ENCODE peak calls at places on chromosomes 1 and 21, in nine cellular contexts. C is left ventricle myocardium inferior, A is transverse colon, G is lower lobe of right lung, O is mucosa of descending colon, Y is fibroblast of pulmonary artery, T is BJ, V is small intestine, F is cardiac fibroblast. B is an unnamed sample.

GRCh38 chr1:66412689-66413088 is 121.3 kb upstream of the SGIP1 start:
- DNase-seq in Y (peak), O (no peak), T (no peak), V (no peak), C (no peak), A (no peak), F (no peak), G (no peak), B (no peak)

GRCh38 chr1:23590058-23590783 is 30.9 kb upstream of the ID3 start:
- DNase-seq in G (no peak), A (no peak), C (no peak), V (no peak), F (no peak), Y (no peak), T (no peak), O (no peak), B (no peak)

GRCh38 chr1:245330951-245331350 is 176.2 kb downstream of the KIF26B start:
- DNase-seq in O (no peak), C (no peak), V (no peak), T (no peak), G (no peak), F (no peak), A (no peak), Y (no peak), B (no peak)

GRCh38 chr1:58460469-58460868 is 86.1 kb downstream of the OMA1 start:
- DNase-seq in C (no peak), A (no peak), G (no peak), F (peak), O (no peak), T (no peak), V (no peak), Y (peak), B (no peak)

GRCh38 chr1:156476501-156477298 is 23.9 kb downstream of the MEF2D start:
- DNase-seq in C (no peak), Y (peak), F (peak), G (no peak), O (no peak), A (no peak), V (no peak), T (no peak), B (peak)

GRCh38 chr1:232221790-232222499 is 408.0 kb downstream of the SIPA1L2 start:
- DNase-seq in Y (no peak), F (peak), A (no peak), G (no peak), O (no peak), V (no peak), C (no peak), T (no peak), B (no peak)

GRCh38 chr1:244751271-244751895 is 84.1 kb upstream of the COX20 start:
- DNase-seq in O (peak), T (no peak), G (no peak), A (no peak), V (no peak), C (no peak), Y (no peak), F (no peak), B (peak)

GRCh38 chr1:100353988-100354387 is 1.7 kb downstream of the CDC14A start:
- DNase-seq in Y (no peak), V (peak), C (no peak), A (no peak), G (no peak), F (peak), T (no peak), O (no peak), B (no peak)

GRCh38 chr1:32358435-32358834 is 3.9 kb downstream of the FAM229A start:
- DNase-seq in T (no peak), F (no peak), Y (no peak), O (no peak), C (no peak), A (no peak), V (peak), G (no peak), B (no peak)

GRCh38 chr1:49728377-49728776 is 295.4 kb downstream of the AGBL4 start:
- DNase-seq in F (peak), C (no peak), T (no peak), V (no peak), G (no peak), Y (no peak), A (no peak), O (no peak), B (no peak)

GRCh38 chr1:10665930-10666850 is 130.3 kb downstream of the CASZ1 start:
- DNase-seq in A (peak), V (no peak), C (peak), F (no peak), G (peak), Y (no peak), O (no peak), T (no peak), B (peak)

GRCh38 chr1:68758666-68759209 is 261.9 kb upstream of the DEPDC1 start:
- DNase-seq in O (no peak), A (no peak), C (no peak), T (no peak), Y (no peak), V (no peak), G (no peak), F (no peak), B (no peak)

GRCh38 chr1:227666286-227666685 is 68.8 kb downstream of the JMJD4 start:
- DNase-seq in Y (no peak), V (no peak), C (no peak), A (no peak), F (peak), T (no peak), G (no peak), O (no peak), B (no peak)

GRCh38 chr1:68230901-68231626 is 1.3 kb downstream of the WLS start:
- DNase-seq in T (no peak), G (peak), O (peak), Y (peak), A (peak), V (peak), F (peak), C (peak), B (peak)

GRCh38 chr1:34709547-34709946 is 45.3 kb upstream of the GJB5 start:
- DNase-seq in V (no peak), O (no peak), T (no peak), Y (peak), C (no peak), A (no peak), F (peak), G (no peak), B (no peak)

GRCh38 chr1:34590211-34590623 is 164.6 kb upstream of the GJB5 start:
- DNase-seq in F (no peak), G (no peak), Y (no peak), A (no peak), T (no peak), C (no peak), V (no peak), O (no peak), B (no peak)

GRCh38 chr1:197921235-197922069 is 4.3 kb downstream of the LHX9 start:
- DNase-seq in T (no peak), G (peak), V (peak), A (peak), F (no peak), Y (no peak), O (peak), C (no peak), B (no peak)

GRCh38 chr1:1665815-1666251 is 7.0 kb upstream of the CDK11B start:
- DNase-seq in C (no peak), Y (no peak), O (peak), A (no peak), F (no peak), G (peak), V (no peak), T (no peak), B (peak)

GRCh38 chr1:246724001-246724724 is at the start of gene SCCPDH:
- DNase-seq in O (peak), A (peak), F (peak), G (peak), C (peak), T (peak), V (peak), Y (peak), B (peak)

GRCh38 chr21:14862794-14863720 is 201.7 kb downstream of the NRIP1 start:
- DNase-seq in V (no peak), O (no peak), G (no peak), T (no peak), F (peak), A (no peak), Y (peak), C (no peak), B (no peak)

GRCh38 chr1:67431156-67431765 is 1.1 kb upstream of the SERBP1 start:
- DNase-seq in T (no peak), F (no peak), O (no peak), G (no peak), C (no peak), A (no peak), Y (no peak), V (peak), B (no peak)

GRCh38 chr1:53121319-53122172 is 20.9 kb downstream of the SLC1A7 start:
- DNase-seq in Y (peak), V (peak), T (no peak), C (peak), O (peak), F (peak), A (peak), G (no peak), B (peak)

GRCh38 chr1:35097224-35097623 is 18.0 kb downstream of the ZMYM1 start:
- DNase-seq in Y (no peak), C (no peak), O (no peak), V (no peak), T (peak), A (no peak), F (no peak), G (no peak), B (no peak)

GRCh38 chr21:45330075-45330781 is 42.5 kb upstream of the POFUT2 start:
- DNase-seq in C (peak), G (peak), Y (peak), F (peak), A (peak), V (peak), T (peak), O (peak), B (peak)

GRCh38 chr1:88890790-88891317 is 513 bp downstream of the GTF2B start:
- DNase-seq in V (peak), A (peak), F (peak), Y (peak), C (no peak), T (no peak), G (no peak), O (peak), B (no peak)

GRCh38 chr1:148354284-148354869 is 128.7 kb downstream of the PPIAL4G start:
- DNase-seq in T (no peak), O (no peak), G (no peak), Y (no peak), V (no peak), C (no peak), A (no peak), F (no peak), B (no peak)

GRCh38 chr1:117678246-117678977 is 72.6 kb downstream of the TENT5C start:
- DNase-seq in A (no peak), F (no peak), C (peak), V (no peak), Y (no peak), O (peak), G (no peak), T (no peak), B (no peak)

GRCh38 chr1:185314416-185314815 is 2.6 kb downstream of the IVNS1ABP start:
- DNase-seq in F (peak), Y (no peak), V (peak), C (no peak), A (no peak), O (no peak), T (no peak), G (no peak), B (no peak)

GRCh38 chr1:119367332-119368124 is 1.1 kb upstream of the HAO2 start:
- DNase-seq in T (peak), Y (peak), G (no peak), O (no peak), V (peak), C (no peak), F (peak), A (no peak), B (no peak)

GRCh38 chr1:14300991-14301703 is 297.3 kb upstream of the KAZN start:
- DNase-seq in A (no peak), C (peak), Y (no peak), F (no peak), V (no peak), O (peak), G (peak), T (no peak), B (no peak)

GRCh38 chr21:32611471-32611997 is 643 bp downstream of the CFAP298 start:
- DNase-seq in O (peak), T (no peak), A (peak), F (peak), C (no peak), Y (peak), V (peak), G (peak), B (peak)

GRCh38 chr1:226778657-226779058 is 39.6 kb upstream of the ITPKB start:
- DNase-seq in G (no peak), Y (peak), F (peak), O (peak), A (peak), T (peak), C (no peak), V (peak), B (peak)

GRCh38 chr21:38823737-38824123 is 18.0 kb downstream of the ETS2 start:
- DNase-seq in T (no peak), A (no peak), Y (no peak), F (no peak), O (no peak), G (no peak), V (no peak), C (no peak), B (no peak)
- H3K4me3 ChIP-seq in T (no peak), A (no peak), Y (no peak), F (no peak), O (no peak), G (no peak), V (no peak), C (peak), B (no peak)

GRCh38 chr1:40257688-40258444 is at the start of gene ZMPSTE24:
- DNase-seq in O (peak), Y (peak), V (peak), T (peak), A (peak), G (peak), C (peak), F (peak), B (peak)

GRCh38 chr1:40257313-40257687 is 736 bp upstream of the ZMPSTE24 start:
- DNase-seq in F (no peak), V (no peak), T (peak), O (no peak), Y (no peak), G (no peak), C (no peak), A (no peak), B (no peak)

GRCh38 chr1:40256401-40257084 is 1.5 kb upstream of the ZMPSTE24 start:
- DNase-seq in F (no peak), C (no peak), O (no peak), G (no peak), T (no peak), V (no peak), A (no peak), Y (no peak), B (no peak)

GRCh38 chr1:40252601-40253000 is 4.9 kb downstream of the TMCO2 start:
- DNase-seq in O (no peak), C (no peak), A (no peak), T (no peak), V (no peak), Y (no peak), F (no peak), G (no peak), B (no peak)

GRCh38 chr1:40255231-40255630 is 2.8 kb upstream of the ZMPSTE24 start:
- DNase-seq in G (no peak), V (no peak), C (no peak), A (no peak), O (no peak), Y (no peak), F (no peak), T (no peak), B (no peak)
- H3K4me3 ChIP-seq in G (no peak), V (no peak), C (no peak), A (no peak), O (no peak), Y (no peak), F (no peak), T (no peak), B (no peak)

GRCh38 chr1:6126028-6126427 is 54.1 kb downstream of the CHD5 start:
- DNase-seq in G (peak), V (no peak), A (no peak), F (no peak), C (no peak), T (no peak), Y (no peak), O (no peak), B (peak)

GRCh38 chr1:6126521-6127067 is 53.5 kb downstream of the CHD5 start:
- DNase-seq in C (no peak), Y (no peak), A (no peak), F (no peak), O (peak), T (no peak), V (peak), G (peak), B (peak)

GRCh38 chr1:6128276-6129081 is 51.6 kb downstream of the CHD5 start:
- DNase-seq in C (no peak), Y (no peak), T (no peak), A (no peak), V (no peak), G (peak), F (no peak), O (no peak), B (peak)

GRCh38 chr1:6129313-6129712 is 50.8 kb downstream of the CHD5 start:
- DNase-seq in Y (no peak), C (no peak), A (no peak), O (peak), V (peak), G (peak), F (no peak), T (no peak), B (peak)

GRCh38 chr1:6127587-6128163 is 52.4 kb downstream of the CHD5 start:
- DNase-seq in G (peak), T (no peak), A (peak), V (peak), F (peak), O (peak), C (peak), Y (peak), B (peak)
- H3K4me3 ChIP-seq in G (peak), T (peak), A (no peak), V (no peak), F (no peak), O (no peak), C (peak), Y (no peak), B (no peak)

DNA sequence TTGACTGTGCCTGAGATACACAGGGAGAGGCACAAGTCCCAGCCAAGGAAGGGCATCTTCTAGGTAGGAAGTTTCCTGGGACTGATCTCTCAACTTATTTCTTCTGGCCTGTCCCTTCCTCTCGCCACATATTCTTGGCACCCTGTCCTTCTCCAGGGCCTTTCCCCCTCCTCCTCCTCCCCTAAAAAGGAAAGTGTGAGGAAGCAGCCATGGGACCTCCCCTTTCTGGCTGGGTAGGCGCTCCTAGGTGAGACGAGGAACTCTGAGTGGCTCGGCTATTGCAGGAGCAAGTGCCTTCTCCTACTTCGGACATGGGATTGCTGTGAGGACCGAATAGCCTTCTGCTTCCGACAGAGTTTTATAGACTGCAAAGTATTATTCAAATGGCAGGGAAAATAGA is 15.5 kb upstream of the MTARC2 start:
- DNase-seq in C (no peak), G (no peak), A (no peak), O (no peak), Y (no peak), F (no peak), T (no peak), V (peak), B (no peak)
- H3K4me3 ChIP-seq in C (peak), G (peak), A (no peak), O (no peak), Y (no peak), F (no peak), T (no peak), V (no peak), B (no peak)

DNA sequence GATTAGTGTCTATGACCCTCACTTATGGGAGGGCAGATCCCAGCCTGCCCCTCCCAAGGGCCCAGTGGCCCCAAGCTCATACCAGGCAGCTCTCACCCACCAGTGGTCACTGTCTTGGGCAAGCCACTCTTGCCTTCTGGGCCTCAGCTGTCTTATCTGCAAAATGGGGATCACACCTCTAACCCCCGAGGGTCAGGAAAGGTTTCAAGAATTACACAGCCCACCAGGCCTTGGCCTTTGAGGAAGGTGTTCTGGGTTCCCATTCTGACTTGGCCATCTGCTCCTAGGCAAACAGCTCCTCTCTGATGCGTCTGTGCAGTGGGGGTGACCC is 16.8 kb downstream of the RUNX3 start:
- DNase-seq in C (no peak), F (no peak), A (no peak), Y (no peak), V (no peak), O (no peak), T (no peak), G (no peak), B (no peak)
- H3K4me3 ChIP-seq in C (no peak), F (no peak), A (no peak), Y (no peak), V (no peak), O (no peak), T (no peak), G (no peak), B (no peak)